ENCODE peak calls at places on chromosomes 16 and 17, in seven cellular contexts. One of them, this sample, is unnamed. For H3K27me3, the result is how much of the 10 kb centered on the place peaks cover.

GRCh38 chr16:27350006-27350405 is 36.2 kb downstream of the IL4R start:
- DNase-seq in effector memory CD4-positive, alpha-beta T cell: no peak
- DNase-seq in CD8-positive, alpha-beta T cell: no peak
- DNase-seq in HL-60: no peak
- DNase-seq in tibial nerve: no peak
- DNase-seq in aorta: no peak
- DNase-seq in osteoblast: no peak
- DNase-seq in this sample: no peak

GRCh38 chr16:73047221-73047535 is 750 bp downstream of the ZFHX3 start:
- DNase-seq in HL-60: no peak
- DNase-seq in tibial nerve: no peak
- DNase-seq in osteoblast: peak
- DNase-seq in CD8-positive, alpha-beta T cell: no peak
- DNase-seq in aorta: no peak
- DNase-seq in effector memory CD4-positive, alpha-beta T cell: no peak
- DNase-seq in this sample: no peak

GRCh38 chr17:74542727-74543383 is 3.1 kb downstream of the CD300C start:
- DNase-seq in CD8-positive, alpha-beta T cell: no peak
- DNase-seq in osteoblast: no peak
- DNase-seq in tibial nerve: no peak
- DNase-seq in HL-60: no peak
- DNase-seq in aorta: peak
- DNase-seq in effector memory CD4-positive, alpha-beta T cell: no peak
- DNase-seq in this sample: no peak

GRCh38 chr17:59111539-59111938 is 4.9 kb upstream of the TRIM37 start:
- DNase-seq in HL-60: no peak
- DNase-seq in tibial nerve: no peak
- DNase-seq in osteoblast: no peak
- DNase-seq in CD8-positive, alpha-beta T cell: no peak
- DNase-seq in effector memory CD4-positive, alpha-beta T cell: no peak
- DNase-seq in aorta: no peak
- DNase-seq in this sample: no peak

GRCh38 chr16:3088925-3089716 is 10.0 kb downstream of the ZSCAN10 start:
- DNase-seq in aorta: no peak
- DNase-seq in effector memory CD4-positive, alpha-beta T cell: no peak
- DNase-seq in tibial nerve: no peak
- DNase-seq in osteoblast: peak
- DNase-seq in HL-60: no peak
- DNase-seq in CD8-positive, alpha-beta T cell: no peak
- DNase-seq in this sample: no peak

GRCh38 chr17:61536417-61536955 is 54.5 kb downstream of the NACA2 start:
- DNase-seq in HL-60: no peak
- DNase-seq in tibial nerve: no peak
- DNase-seq in CD8-positive, alpha-beta T cell: no peak
- DNase-seq in aorta: no peak
- DNase-seq in effector memory CD4-positive, alpha-beta T cell: no peak
- DNase-seq in osteoblast: no peak
- DNase-seq in this sample: no peak

GRCh38 chr16:65071371-65072311 is 50.2 kb downstream of the CDH11 start:
- DNase-seq in osteoblast: no peak
- DNase-seq in aorta: peak
- DNase-seq in CD8-positive, alpha-beta T cell: no peak
- DNase-seq in effector memory CD4-positive, alpha-beta T cell: no peak
- DNase-seq in tibial nerve: peak
- DNase-seq in HL-60: no peak
- DNase-seq in this sample: no peak

GRCh38 chr17:58083491-58084316 is 485 bp downstream of the DYNLL2 start:
- DNase-seq in osteoblast: peak
- DNase-seq in aorta: peak
- DNase-seq in HL-60: peak
- DNase-seq in tibial nerve: no peak
- DNase-seq in effector memory CD4-positive, alpha-beta T cell: peak
- DNase-seq in CD8-positive, alpha-beta T cell: peak
- DNase-seq in this sample: no peak

GRCh38 chr16:4913130-4913773 is 23.7 kb downstream of the PPL start:
- DNase-seq in tibial nerve: no peak
- DNase-seq in CD8-positive, alpha-beta T cell: no peak
- DNase-seq in osteoblast: peak
- DNase-seq in aorta: no peak
- DNase-seq in effector memory CD4-positive, alpha-beta T cell: no peak
- DNase-seq in HL-60: no peak
- DNase-seq in this sample: no peak

GRCh38 chr16:30051518-30051917 is 14.0 kb upstream of the ALDOA start:
- DNase-seq in aorta: no peak
- DNase-seq in tibial nerve: no peak
- DNase-seq in HL-60: no peak
- DNase-seq in effector memory CD4-positive, alpha-beta T cell: no peak
- DNase-seq in osteoblast: peak
- DNase-seq in CD8-positive, alpha-beta T cell: no peak
- DNase-seq in this sample: no peak

GRCh38 chr16:68374961-68375660 is 64.3 kb downstream of the PRMT7 start:
- DNase-seq in aorta: peak
- DNase-seq in effector memory CD4-positive, alpha-beta T cell: no peak
- DNase-seq in osteoblast: peak
- DNase-seq in CD8-positive, alpha-beta T cell: no peak
- DNase-seq in HL-60: no peak
- DNase-seq in tibial nerve: no peak
- DNase-seq in this sample: no peak

GRCh38 chr17:72370819-72371218 is 250.0 kb downstream of the SOX9 start:
- DNase-seq in effector memory CD4-positive, alpha-beta T cell: no peak
- DNase-seq in CD8-positive, alpha-beta T cell: no peak
- DNase-seq in tibial nerve: no peak
- DNase-seq in aorta: no peak
- DNase-seq in osteoblast: peak
- DNase-seq in HL-60: no peak
- DNase-seq in this sample: no peak

GRCh38 chr17:72121164-72122001 is 563 bp downstream of the SOX9 start:
- DNase-seq in CD8-positive, alpha-beta T cell: no peak
- DNase-seq in osteoblast: peak
- DNase-seq in aorta: peak
- DNase-seq in effector memory CD4-positive, alpha-beta T cell: no peak
- DNase-seq in tibial nerve: no peak
- DNase-seq in HL-60: no peak
- DNase-seq in this sample: no peak

GRCh38 chr17:59746849-59747445 is 39.5 kb downstream of the VMP1 start:
- DNase-seq in osteoblast: peak
- DNase-seq in CD8-positive, alpha-beta T cell: no peak
- DNase-seq in effector memory CD4-positive, alpha-beta T cell: no peak
- DNase-seq in HL-60: peak
- DNase-seq in aorta: no peak
- DNase-seq in tibial nerve: no peak
- DNase-seq in this sample: no peak

GRCh38 chr16:1812732-1813163 is 13.9 kb downstream of the HAGH start:
- DNase-seq in HL-60: peak
- DNase-seq in tibial nerve: no peak
- DNase-seq in osteoblast: peak
- DNase-seq in effector memory CD4-positive, alpha-beta T cell: peak
- DNase-seq in aorta: no peak
- DNase-seq in CD8-positive, alpha-beta T cell: peak
- DNase-seq in this sample: no peak

GRCh38 chr17:50177476-50177875 is 11.7 kb downstream of the SGCA start:
- DNase-seq in aorta: no peak
- DNase-seq in osteoblast: peak
- DNase-seq in CD8-positive, alpha-beta T cell: no peak
- DNase-seq in HL-60: no peak
- DNase-seq in tibial nerve: no peak
- DNase-seq in effector memory CD4-positive, alpha-beta T cell: no peak
- DNase-seq in this sample: no peak

GRCh38 chr17:50909765-50910661 is 43.9 kb upstream of the TOB1 start:
- DNase-seq in aorta: no peak
- DNase-seq in osteoblast: no peak
- DNase-seq in HL-60: peak
- DNase-seq in tibial nerve: no peak
- DNase-seq in CD8-positive, alpha-beta T cell: peak
- DNase-seq in effector memory CD4-positive, alpha-beta T cell: peak
- DNase-seq in this sample: no peak

GRCh38 chr17:19392303-19392702 is 5.3 kb upstream of the MFAP4 start:
- DNase-seq in tibial nerve: no peak
- DNase-seq in CD8-positive, alpha-beta T cell: no peak
- DNase-seq in aorta: no peak
- DNase-seq in HL-60: no peak
- DNase-seq in effector memory CD4-positive, alpha-beta T cell: no peak
- DNase-seq in osteoblast: no peak
- DNase-seq in this sample: no peak

GRCh38 chr16:49833055-49833454 is 22.9 kb downstream of the ZNF423 start:
- DNase-seq in aorta: peak
- DNase-seq in osteoblast: peak
- DNase-seq in HL-60: no peak
- DNase-seq in effector memory CD4-positive, alpha-beta T cell: no peak
- DNase-seq in CD8-positive, alpha-beta T cell: no peak
- DNase-seq in tibial nerve: peak
- DNase-seq in this sample: no peak
- H3K27me3 ChIP-seq in aorta: under half
- H3K27me3 ChIP-seq in osteoblast: under half
- H3K27me3 ChIP-seq in HL-60: under half
- H3K27me3 ChIP-seq in effector memory CD4-positive, alpha-beta T cell: under half
- H3K27me3 ChIP-seq in CD8-positive, alpha-beta T cell: under half
- H3K27me3 ChIP-seq in tibial nerve: under half
- H3K27me3 ChIP-seq in this sample: under half

DNA sequence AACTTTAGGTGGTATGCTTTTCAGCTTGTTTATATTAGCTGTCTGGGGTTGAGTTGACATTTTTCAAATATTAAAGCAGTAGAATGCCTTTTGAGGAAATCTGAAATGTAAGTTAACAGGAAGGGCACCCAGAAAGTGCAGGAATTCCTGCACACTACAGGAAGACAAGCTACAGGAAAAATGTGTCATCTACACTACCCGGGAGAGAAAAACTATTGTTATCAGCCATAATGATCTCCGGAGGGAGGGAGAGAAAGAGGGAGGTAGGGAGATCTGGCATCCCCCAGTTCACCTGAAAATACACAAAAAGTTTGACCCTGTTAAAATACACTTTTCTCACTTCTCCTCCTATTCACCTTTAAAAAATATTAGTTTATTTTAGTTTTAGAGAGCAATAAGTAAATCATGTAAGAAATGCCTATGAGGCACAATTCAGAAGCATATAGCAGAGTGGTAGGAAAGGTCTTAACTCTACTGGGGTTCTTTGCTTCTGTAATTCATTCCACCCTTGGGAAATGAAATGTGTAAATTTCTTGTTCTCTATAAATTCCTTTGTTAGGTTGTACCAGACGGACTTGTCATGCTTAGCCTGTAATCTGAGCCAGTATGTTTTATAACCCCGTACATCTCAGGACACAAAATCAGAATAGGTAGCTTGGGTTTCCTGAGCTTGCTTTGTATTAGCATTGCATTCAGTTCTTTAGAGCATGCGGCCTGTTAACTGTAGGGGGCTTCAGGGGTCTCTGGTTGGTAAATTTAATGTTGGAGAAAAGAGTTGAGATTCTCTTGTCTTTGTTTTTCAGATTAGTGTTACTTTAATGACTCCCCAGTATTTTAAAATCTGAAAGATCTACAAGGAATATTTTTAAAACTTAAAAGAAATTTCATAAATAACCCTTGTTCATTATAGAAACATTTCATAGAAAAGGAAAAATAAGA is 3.3 kb downstream of the MAP2K6 start:
- DNase-seq in aorta: no peak
- DNase-seq in osteoblast: no peak
- DNase-seq in HL-60: no peak
- DNase-seq in CD8-positive, alpha-beta T cell: no peak
- DNase-seq in tibial nerve: no peak
- DNase-seq in effector memory CD4-positive, alpha-beta T cell: no peak
- DNase-seq in this sample: no peak
- H3K4me3 ChIP-seq in aorta: no peak
- H3K4me3 ChIP-seq in osteoblast: no peak
- H3K4me3 ChIP-seq in HL-60: no peak
- H3K4me3 ChIP-seq in CD8-positive, alpha-beta T cell: no peak
- H3K4me3 ChIP-seq in tibial nerve: no peak
- H3K4me3 ChIP-seq in effector memory CD4-positive, alpha-beta T cell: no peak
- H3K4me3 ChIP-seq in this sample: no peak

GRCh38 chr17:56597495-56597990 is 4.0 kb downstream of the NOG start:
- DNase-seq in effector memory CD4-positive, alpha-beta T cell: no peak
- DNase-seq in tibial nerve: no peak
- DNase-seq in aorta: peak
- DNase-seq in osteoblast: no peak
- DNase-seq in HL-60: no peak
- DNase-seq in CD8-positive, alpha-beta T cell: peak
- DNase-seq in this sample: no peak

GRCh38 chr17:56600246-56600645 is 6.7 kb downstream of the NOG start:
- DNase-seq in effector memory CD4-positive, alpha-beta T cell: no peak
- DNase-seq in aorta: no peak
- DNase-seq in tibial nerve: no peak
- DNase-seq in HL-60: no peak
- DNase-seq in osteoblast: no peak
- DNase-seq in CD8-positive, alpha-beta T cell: no peak
- DNase-seq in this sample: no peak

GRCh38 chr17:56598471-56598870 is 5.0 kb downstream of the NOG start:
- DNase-seq in tibial nerve: no peak
- DNase-seq in osteoblast: peak
- DNase-seq in effector memory CD4-positive, alpha-beta T cell: no peak
- DNase-seq in HL-60: no peak
- DNase-seq in aorta: no peak
- DNase-seq in CD8-positive, alpha-beta T cell: no peak
- DNase-seq in this sample: no peak

GRCh38 chr17:56599093-56599492 is 5.6 kb downstream of the NOG start:
- DNase-seq in HL-60: peak
- DNase-seq in CD8-positive, alpha-beta T cell: peak
- DNase-seq in effector memory CD4-positive, alpha-beta T cell: no peak
- DNase-seq in aorta: no peak
- DNase-seq in tibial nerve: no peak
- DNase-seq in osteoblast: no peak
- DNase-seq in this sample: no peak

GRCh38 chr17:56599566-56599965 is 6.1 kb downstream of the NOG start:
- DNase-seq in HL-60: no peak
- DNase-seq in tibial nerve: no peak
- DNase-seq in osteoblast: no peak
- DNase-seq in aorta: no peak
- DNase-seq in CD8-positive, alpha-beta T cell: no peak
- DNase-seq in effector memory CD4-positive, alpha-beta T cell: no peak
- DNase-seq in this sample: no peak
- H3K27me3 ChIP-seq in HL-60: under half
- H3K27me3 ChIP-seq in tibial nerve: under half
- H3K27me3 ChIP-seq in osteoblast: under half
- H3K27me3 ChIP-seq in aorta: under half
- H3K27me3 ChIP-seq in CD8-positive, alpha-beta T cell: under half
- H3K27me3 ChIP-seq in effector memory CD4-positive, alpha-beta T cell: under half
- H3K27me3 ChIP-seq in this sample: under half

GRCh38 chr17:47978324-47978723 is 7.4 kb downstream of the CDK5RAP3 start:
- DNase-seq in effector memory CD4-positive, alpha-beta T cell: no peak
- DNase-seq in tibial nerve: no peak
- DNase-seq in CD8-positive, alpha-beta T cell: peak
- DNase-seq in osteoblast: peak
- DNase-seq in HL-60: peak
- DNase-seq in aorta: peak
- DNase-seq in this sample: no peak

GRCh38 chr17:47975815-47976190 is 4.9 kb downstream of the CDK5RAP3 start:
- DNase-seq in tibial nerve: no peak
- DNase-seq in CD8-positive, alpha-beta T cell: no peak
- DNase-seq in aorta: no peak
- DNase-seq in HL-60: no peak
- DNase-seq in effector memory CD4-positive, alpha-beta T cell: no peak
- DNase-seq in osteoblast: no peak
- DNase-seq in this sample: no peak

GRCh38 chr17:47973541-47973940 is 2.6 kb downstream of the CDK5RAP3 start:
- DNase-seq in effector memory CD4-positive, alpha-beta T cell: no peak
- DNase-seq in tibial nerve: no peak
- DNase-seq in aorta: no peak
- DNase-seq in osteoblast: no peak
- DNase-seq in HL-60: no peak
- DNase-seq in CD8-positive, alpha-beta T cell: no peak
- DNase-seq in this sample: no peak

GRCh38 chr17:47970725-47971511 is at the start of gene CDK5RAP3:
- DNase-seq in HL-60: peak
- DNase-seq in effector memory CD4-positive, alpha-beta T cell: peak
- DNase-seq in CD8-positive, alpha-beta T cell: peak
- DNase-seq in osteoblast: peak
- DNase-seq in tibial nerve: peak
- DNase-seq in aorta: peak
- DNase-seq in this sample: peak

GRCh38 chr17:47975189-47975814 is 4.4 kb downstream of the CDK5RAP3 start:
- DNase-seq in tibial nerve: no peak
- DNase-seq in HL-60: no peak
- DNase-seq in CD8-positive, alpha-beta T cell: no peak
- DNase-seq in osteoblast: no peak
- DNase-seq in aorta: no peak
- DNase-seq in effector memory CD4-positive, alpha-beta T cell: no peak
- DNase-seq in this sample: no peak
- H3K4me3 ChIP-seq in tibial nerve: no peak
- H3K4me3 ChIP-seq in HL-60: no peak
- H3K4me3 ChIP-seq in CD8-positive, alpha-beta T cell: no peak
- H3K4me3 ChIP-seq in osteoblast: no peak
- H3K4me3 ChIP-seq in aorta: no peak
- H3K4me3 ChIP-seq in effector memory CD4-positive, alpha-beta T cell: no peak
- H3K4me3 ChIP-seq in this sample: no peak